ENCODE peak calls at places on chromosomes 2 and 18, in five cellular contexts. H is substantia nigra, T is upper lobe of left lung, X is SK-N-MC, W is amniotic epithelial cell. Z is an unnamed sample.

GRCh38 chr2:149594411-149594810 is 6.8 kb upstream of the MMADHC start:
- DNase-seq in H (no peak), T (no peak), X (no peak), W (no peak), Z (no peak)

GRCh38 chr2:159046966-159047365 is 78.5 kb downstream of the TANC1 start:
- DNase-seq in H (no peak), T (no peak), X (no peak), W (peak), Z (no peak)

GRCh38 chr2:151486100-151486499 is 76.4 kb downstream of the RIF1 start:
- DNase-seq in H (no peak), T (no peak), X (no peak), W (no peak), Z (no peak)

GRCh38 chr2:240395896-240396622 is 39.4 kb upstream of the GPC1 start:
- DNase-seq in H (no peak), T (peak), X (no peak), W (no peak), Z (no peak)

GRCh38 chr2:193250389-193250788 is 1055.7 kb upstream of the TMEFF2 start:
- DNase-seq in H (no peak), T (no peak), X (no peak), W (no peak), Z (no peak)

GRCh38 chr2:121297217-121297830 is 12.3 kb upstream of the TFCP2L1 start:
- DNase-seq in H (peak), T (no peak), X (no peak), W (peak), Z (peak)

GRCh38 chr2:22756644-22757043 is 628.3 kb upstream of the KLHL29 start:
- DNase-seq in H (no peak), T (no peak), X (no peak), W (no peak), Z (no peak)

GRCh38 chr2:172672999-172673726 is 62.5 kb upstream of the RAPGEF4 start:
- DNase-seq in H (no peak), T (no peak), X (no peak), W (peak), Z (no peak)

GRCh38 chr18:13800505-13801259 is 23.3 kb upstream of the MC5R start:
- DNase-seq in H (peak), T (peak), X (no peak), W (peak), Z (peak)

GRCh38 chr18:28075501-28075900 is 101.4 kb downstream of the CDH2 start:
- DNase-seq in H (peak), T (no peak), X (no peak), W (peak), Z (no peak)